ENCODE peak calls at places on chromosomes 2 and 18, in four cellular contexts. Y is A549, S is transverse colon, W is sigmoid colon. V is an unnamed sample. For H3K4me1, the result is how much of the 10 kb centered on the place peaks cover.

GRCh38 chr18:35619468-35619867 is 37.9 kb downstream of the GALNT1 start:
- DNase-seq in Y (no peak), S (no peak), W (no peak), V (no peak)

GRCh38 chr2:55092439-55092838 is 42.2 kb upstream of the RTN4 start:
- DNase-seq in Y (no peak), S (peak), W (no peak), V (peak)

GRCh38 chr18:3910507-3910906 is 460.5 kb downstream of the TGIF1 start:
- DNase-seq in Y (no peak), S (no peak), W (no peak), V (no peak)

GRCh38 chr2:177902395-177903160 is 170.0 kb downstream of the PDE11A start:
- DNase-seq in Y (no peak), S (no peak), W (no peak), V (no peak)

GRCh38 chr2:72515696-72516095 is 310.1 kb downstream of the EXOC6B start:
- DNase-seq in Y (no peak), S (no peak), W (no peak), V (no peak)

GRCh38 chr2:138433995-138434991 is 67.3 kb upstream of the SPOPL start:
- DNase-seq in Y (no peak), S (no peak), W (no peak), V (no peak)

GRCh38 chr2:140892911-140893637 is 1237.7 kb downstream of the LRP1B start:
- DNase-seq in Y (no peak), S (no peak), W (no peak), V (no peak)

GRCh38 chr18:45517181-45517741 is 98.0 kb upstream of the SLC14A2 start:
- DNase-seq in Y (no peak), S (no peak), W (peak), V (no peak)

GRCh38 chr2:74051504-74051903 is 66.8 kb downstream of the TET3 start:
- DNase-seq in Y (no peak), S (no peak), W (no peak), V (no peak)

GRCh38 chr2:237412646-237413292 is 1.2 kb downstream of the COL6A3 start:
- DNase-seq in Y (no peak), S (no peak), W (peak), V (no peak)

GRCh38 chr2:1494257-1494656 is 81.0 kb downstream of the TPO start:
- DNase-seq in Y (no peak), S (no peak), W (peak), V (no peak)

DNA sequence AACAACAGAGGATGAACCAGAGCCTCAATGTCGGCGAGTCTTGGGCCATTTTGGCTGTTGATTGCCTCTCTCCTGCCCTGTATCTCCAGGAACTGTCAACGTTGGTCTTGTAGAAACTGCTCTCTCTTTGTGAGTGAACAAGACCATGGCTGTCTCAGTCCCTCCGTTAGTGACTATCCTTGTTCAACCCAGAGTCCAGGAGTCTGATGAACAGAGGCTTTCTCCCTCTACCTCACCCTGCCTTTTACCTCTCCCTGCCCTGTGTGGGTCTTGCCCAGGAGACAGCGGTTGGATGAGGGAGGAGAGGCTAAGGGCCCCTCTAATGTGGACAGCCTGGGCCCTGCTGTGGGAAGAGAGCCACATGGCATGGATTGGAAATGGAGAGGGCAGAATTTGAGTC is 32.8 kb downstream of the INPP4A start:
- DNase-seq in Y (no peak), S (no peak), W (no peak), V (no peak)
- H3K4me1 ChIP-seq in Y (under half), S (under half), W (half or more), V (under half)

DNA sequence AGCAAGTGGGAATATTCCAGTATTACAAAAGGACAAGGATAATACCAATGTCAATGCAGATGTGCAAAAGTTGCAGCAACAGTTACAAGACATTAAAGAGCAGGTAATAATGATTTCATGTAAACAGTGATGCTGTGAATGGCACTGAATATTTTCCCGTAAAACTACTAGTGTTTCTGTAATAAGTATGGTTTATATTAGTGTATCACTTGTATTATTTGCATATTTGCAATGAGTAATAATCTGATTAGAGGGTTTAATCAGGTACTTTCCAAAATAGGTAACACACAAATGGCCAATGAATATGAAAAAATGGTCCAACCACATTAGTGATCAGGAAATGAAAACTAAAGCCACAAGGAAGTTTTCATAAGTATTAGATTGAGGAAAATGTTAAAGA is 118.0 kb downstream of the MIB1 start:
- DNase-seq in Y (no peak), S (no peak), W (no peak), V (no peak)
- H3K4me1 ChIP-seq in Y (under half), S (under half), W (under half), V (under half)

GRCh38 chr18:49486959-49487710 is at the start of gene C18orf32:
- DNase-seq in Y (peak), S (peak), W (peak), V (peak)
- H3K4me1 ChIP-seq in Y (under half), S (under half), W (under half), V (under half)

DNA sequence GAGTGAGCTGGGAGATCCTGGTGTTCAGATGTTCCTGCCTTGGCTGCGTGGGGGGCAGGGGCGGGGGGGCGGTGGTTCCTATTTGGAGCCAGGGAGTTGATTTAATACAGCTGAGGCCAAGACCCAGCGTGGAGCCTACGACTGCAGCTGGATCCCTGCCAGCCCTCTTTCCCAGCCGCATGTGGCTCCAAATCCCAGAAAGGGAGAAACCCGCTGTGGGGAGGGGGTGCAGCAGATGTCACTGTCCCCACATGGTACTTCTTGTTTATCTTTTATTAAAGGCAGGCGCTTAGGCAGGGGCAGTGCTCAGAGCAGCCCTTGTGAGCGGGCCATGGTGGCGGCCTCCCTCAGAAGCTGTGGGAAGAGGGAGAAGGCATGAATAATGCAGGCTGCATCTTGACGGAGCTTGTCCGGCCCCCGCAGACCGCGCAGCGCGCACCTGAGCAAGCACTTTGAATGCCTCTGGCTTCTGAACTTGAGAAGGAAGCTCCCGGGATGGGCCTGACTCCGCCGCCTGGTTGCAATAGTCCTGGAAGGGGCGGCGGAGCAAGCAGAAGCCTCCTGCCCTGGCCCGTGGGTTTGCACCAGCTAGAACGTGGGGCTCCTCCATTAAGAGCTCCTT is 112.1 kb downstream of the GLI2 start:
- DNase-seq in Y (no peak), S (no peak), W (peak), V (peak)
- H3K4me1 ChIP-seq in Y (under half), S (under half), W (under half), V (under half)

DNA sequence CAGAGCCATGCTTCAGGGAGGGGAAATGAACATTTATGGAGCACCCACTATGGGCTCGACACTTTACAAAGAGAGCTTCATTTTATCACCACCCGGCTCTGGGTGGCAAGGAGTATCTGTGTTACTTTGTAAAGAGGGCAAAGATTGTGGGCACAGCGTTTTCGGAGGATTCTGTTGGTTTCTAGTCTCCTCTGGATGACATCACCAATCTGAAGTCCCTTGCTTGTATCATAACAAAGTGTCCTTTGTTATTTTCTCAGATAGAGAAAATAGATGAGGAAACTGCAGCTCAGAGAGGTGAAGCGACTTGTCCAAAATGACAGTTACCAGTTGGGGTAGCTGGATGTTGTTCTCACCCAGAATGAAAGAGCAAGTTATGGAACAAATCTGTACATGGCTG is 162.8 kb downstream of the GLI2 start:
- DNase-seq in Y (no peak), S (no peak), W (no peak), V (no peak)
- H3K4me1 ChIP-seq in Y (under half), S (under half), W (under half), V (under half)

V was measured in foreskin keratinocyte.